ENCODE peak calls at places on chromosomes 6 and 20, in seven cellular contexts. S, D, F, V, M, H and B are unnamed samples.

GRCh38 chr6:45835725-45836437 is 179.8 kb downstream of the CLIC5 start:
- DNase-seq in S (no peak), D (no peak), F (no peak), V (no peak), M (no peak), H (peak), B (peak)

GRCh38 chr6:100806280-100806679 is 74.8 kb downstream of the ASCC3 start:
- DNase-seq in S (no peak), D (no peak), F (no peak), V (no peak), M (peak), H (no peak), B (peak)

GRCh38 chr6:130675072-130675471 is 152.1 kb upstream of the SMLR1 start:
- DNase-seq in S (no peak), D (peak), F (no peak), V (no peak), M (no peak), H (no peak), B (no peak)

GRCh38 chr20:1307571-1307971 is 21.4 kb downstream of the SDCBP2 start:
- DNase-seq in S (no peak), D (no peak), F (no peak), V (no peak), M (no peak), H (no peak), B (no peak)

GRCh38 chr20:44627364-44628010 is 24.0 kb downstream of the ADA start:
- DNase-seq in S (no peak), D (no peak), F (no peak), V (no peak), M (no peak), H (no peak), B (no peak)

GRCh38 chr6:34771727-34772126 is 14.4 kb downstream of the SNRPC start:
- DNase-seq in S (no peak), D (peak), F (no peak), V (no peak), M (no peak), H (peak), B (no peak)

GRCh38 chr20:17615645-17616479 is 46.0 kb downstream of the DSTN start:
- DNase-seq in S (no peak), D (no peak), F (no peak), V (peak), M (peak), H (no peak), B (no peak)

GRCh38 chr6:56549014-56549413 is 93.7 kb downstream of the DST start:
- DNase-seq in S (no peak), D (no peak), F (no peak), V (no peak), M (no peak), H (no peak), B (no peak)